ENCODE peak calls at places on chromosomes 16 and 17, in six cellular contexts. X, Q, I, L, R and M are unnamed samples.

GRCh38 chr16:64657316-64658011 is 464.4 kb downstream of the CDH11 start:
- DNase-seq in Q (no peak), X (no peak), R (no peak), I (no peak), L (no peak), M (no peak)

GRCh38 chr16:85696761-85697160 is 8.0 kb upstream of the GINS2 start:
- DNase-seq in Q (no peak), I (no peak), R (no peak), L (no peak), X (no peak), M (no peak)

GRCh38 chr17:45227101-45227591 is 5.5 kb downstream of the FMNL1 start:
- DNase-seq in I (no peak), X (no peak), R (no peak), L (no peak), Q (peak; percentile 46), M (peak; percentile 56)

GRCh38 chr17:82289822-82290541 is 16.5 kb upstream of the CSNK1D start:
- DNase-seq in I (no peak), R (no peak), Q (no peak), L (no peak), X (no peak), M (no peak)

GRCh38 chr16:9383281-9383680 is 291.8 kb downstream of the HAPSTR1 start:
- DNase-seq in Q (no peak), X (no peak), R (no peak), I (no peak), L (no peak), M (no peak)

GRCh38 chr17:41796066-41796895 is 9.8 kb upstream of the JUP start:
- DNase-seq in L (no peak), I (no peak), Q (no peak), R (peak; percentile 63), X (no peak), M (no peak)

GRCh38 chr17:83196973-83197880 is 117.8 kb downstream of the METRNL start:
- DNase-seq in R (no peak), Q (no peak), I (no peak), X (no peak), L (no peak), M (peak; percentile 41)

GRCh38 chr16:50591800-50592771 is 43.9 kb downstream of the NKD1 start:
- DNase-seq in I (peak; percentile 70), Q (no peak), R (no peak), X (no peak), L (no peak), M (peak; percentile 88)

GRCh38 chr16:81127051-81127450 is 30.9 kb upstream of the GCSH start:
- DNase-seq in R (peak; percentile 57), X (no peak), L (no peak), Q (no peak), I (no peak), M (no peak)

GRCh38 chr17:67515490-67516088 is 138.5 kb downstream of the PITPNC1 start:
- DNase-seq in R (no peak), I (no peak), X (no peak), Q (no peak), L (no peak), M (no peak)